ENCODE peak calls at places on chromosomes 4 and X, in seven cellular contexts. V, H, A, J, K, L and T are unnamed samples.
A peak's percentile ranks its signal among the peaks of the same experiment; 100 is the strongest.

GRCh38 chrX:37871626-37872302 is 24.4 kb upstream of the DYNLT3 start:
- DNase-seq in V (peak; percentile 39), H (peak; percentile 93), A (no peak), J (no peak), K (no peak), L (peak; percentile 23), T (peak; percentile 87)

GRCh38 chrX:10579018-10579752 is 41.2 kb downstream of the MID1 start:
- DNase-seq in V (peak; percentile 19), H (peak; percentile 78), A (no peak), J (no peak), K (no peak), L (peak; percentile 56), T (peak; percentile 65)

GRCh38 chrX:153862369-153863250 is 23.4 kb downstream of the L1CAM start:
- DNase-seq in V (no peak), H (no peak), A (no peak), J (peak; percentile 16), K (no peak), L (no peak), T (no peak)

GRCh38 chrX:49187028-49187394 is 838 bp upstream of the PRICKLE3 start:
- DNase-seq in V (peak; percentile 39), H (no peak), A (no peak), J (no peak), K (no peak), L (no peak), T (no peak)

GRCh38 chr4:3708103-3708510 is 58.1 kb upstream of the ADRA2C start:
- DNase-seq in V (no peak), H (no peak), A (no peak), J (no peak), K (no peak), L (no peak), T (no peak)

GRCh38 chrX:115486510-115486909 is 74.5 kb upstream of the PLS3 start:
- DNase-seq in V (no peak), H (no peak), A (no peak), J (no peak), K (no peak), L (no peak), T (no peak)

GRCh38 chr4:22170353-22170752 is 221.8 kb upstream of the KCNIP4 start:
- DNase-seq in V (no peak), H (peak; percentile 60), A (no peak), J (no peak), K (no peak), L (no peak), T (peak; percentile 12)

GRCh38 chr4:128516568-128516967 is 229.0 kb upstream of the PGRMC2 start:
- DNase-seq in V (no peak), H (peak; percentile 92), A (no peak), J (no peak), K (no peak), L (no peak), T (peak; percentile 83)

GRCh38 chrX:103170216-103170615 is 44.7 kb upstream of the BEX4 start:
- DNase-seq in V (no peak), H (peak; percentile 29), A (no peak), J (no peak), K (no peak), L (no peak), T (no peak)

GRCh38 chr4:165610679-165611551 is 232.1 kb downstream of the CPE start:
- DNase-seq in V (no peak), H (no peak), A (no peak), J (no peak), K (peak; percentile 56), L (no peak), T (no peak)

GRCh38 chr4:1506956-1507721 is 100.9 kb upstream of the NKX1-1 start:
- DNase-seq in V (no peak), H (no peak), A (no peak), J (peak; percentile 18), K (peak; percentile 18), L (no peak), T (no peak)

GRCh38 chrX:24789047-24789446 is 95.3 kb downstream of the POLA1 start:
- DNase-seq in V (no peak), H (no peak), A (no peak), J (no peak), K (no peak), L (no peak), T (no peak)

GRCh38 chr4:153553155-153553819 is 87.1 kb downstream of the TMEM131L start:
- DNase-seq in V (no peak), H (peak; percentile 13), A (no peak), J (no peak), K (no peak), L (no peak), T (no peak)
- H3K9ac ChIP-seq in V (no peak overlapping the region), H (no peak overlapping the region), A (no peak overlapping the region), J (no peak overlapping the region), K (no peak overlapping the region), L (no peak overlapping the region), T (no peak overlapping the region)

DNA sequence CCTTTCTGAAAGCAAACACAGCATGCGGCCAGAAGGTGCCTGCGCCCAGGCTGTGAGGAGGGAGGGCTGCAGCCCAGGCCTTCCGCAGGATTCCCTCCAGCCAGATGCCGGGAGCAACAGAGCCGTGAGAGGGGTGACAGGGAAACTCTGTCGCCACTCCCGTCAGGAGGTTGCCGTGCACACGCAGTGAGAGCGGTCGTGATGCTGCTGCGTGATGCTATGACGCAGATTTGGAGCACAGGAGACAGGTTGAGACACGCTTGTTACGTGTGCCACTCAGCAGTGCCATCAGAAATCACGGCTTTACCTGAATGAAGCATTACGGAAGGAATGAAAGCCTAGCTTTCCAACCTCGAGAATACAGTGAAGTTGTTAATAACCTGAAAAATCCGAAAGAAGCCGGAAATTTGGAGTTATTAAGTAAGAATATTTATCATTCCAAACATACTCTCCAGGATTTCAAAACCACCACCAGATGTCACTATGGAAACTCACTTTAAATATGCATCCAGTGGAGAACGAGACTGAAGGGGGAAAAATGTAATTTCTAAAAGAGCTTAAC is 54.4 kb downstream of the FAT1 start:
- DNase-seq in V (peak; percentile 58), H (peak; percentile 81), A (no peak), J (peak; percentile 63), K (no peak), L (peak; percentile 56), T (peak; percentile 67)
- H2AK5ac ChIP-seq in V (no peak overlapping the region), H (peak overlapping the region; percentile 93), A (peak overlapping the region; percentile 99), J (no peak overlapping the region), K (peak overlapping the region; percentile 31), L (no peak overlapping the region), T (peak overlapping the region; percentile 7)

DNA sequence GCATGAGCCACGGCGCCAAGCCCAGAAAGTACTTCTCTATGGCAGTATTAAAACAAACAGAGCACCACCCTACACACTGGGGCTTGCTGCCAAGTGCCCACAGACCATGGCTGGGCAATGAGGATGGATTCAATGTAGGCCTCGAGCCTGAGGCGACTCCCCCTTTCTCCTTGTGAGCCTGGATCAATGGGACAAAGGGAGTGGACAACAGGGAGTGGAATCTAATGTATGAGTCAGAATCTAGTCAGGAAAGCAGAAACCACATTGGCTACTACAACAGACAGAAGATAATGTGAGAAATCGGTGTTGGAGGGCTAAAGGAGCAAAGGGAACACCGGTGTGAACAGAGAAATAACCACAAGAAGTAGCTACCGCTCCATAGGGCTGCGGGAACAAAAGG is 37.7 kb upstream of the OCIAD2 start:
- DNase-seq in V (peak; percentile 69), H (no peak), A (no peak), J (no peak), K (no peak), L (no peak), T (no peak)
- H3K9ac ChIP-seq in V (no peak overlapping the region), H (no peak overlapping the region), A (no peak overlapping the region), J (no peak overlapping the region), K (no peak overlapping the region), L (no peak overlapping the region), T (no peak overlapping the region)

GRCh38 chrX:15143825-15144121 is 126.1 kb downstream of the ASB9 start:
- DNase-seq in V (peak; percentile 14), H (no peak), A (no peak), J (no peak), K (no peak), L (no peak), T (no peak)
- H2AK5ac ChIP-seq in V (no peak overlapping the region), H (no peak overlapping the region), A (no peak overlapping the region), J (no peak overlapping the region), K (no peak overlapping the region), L (no peak overlapping the region), T (no peak overlapping the region)

GRCh38 chr4:156293657-156294297 is 340.1 kb upstream of the CTSO start:
- DNase-seq in V (no peak), H (peak; percentile 93), A (no peak), J (no peak), K (no peak), L (peak; percentile 15), T (peak; percentile 89)
- H3K9ac ChIP-seq in V (no peak overlapping the region), H (no peak overlapping the region), A (no peak overlapping the region), J (no peak overlapping the region), K (no peak overlapping the region), L (no peak overlapping the region), T (peak overlapping the region; percentile 46)